ENCODE peak calls at places on chromosomes 16 and 17, in nine cellular contexts. X is NCI-H1417; J is esophagus squamous epithelium; M is HuH-7; F is astrocyte of the cerebellum; L is progenitor cell of endocrine pancreas; V is activated T-helper 1 cell treated with Interleukin-2 at 50 U/mL for 16 hours; W is stimulated activated naive CD4-positive, alpha-beta T cell; Q is ACHN. Z is an unnamed sample.

GRCh38 chr16:1042076-1042744 is 30.3 kb upstream of the SSTR5 start:
- DNase-seq in L (no peak), V (no peak), M (no peak), F (no peak), J (no peak), Q (no peak), W (no peak), X (no peak), Z (no peak)

GRCh38 chr16:79269211-79269863 is 331.2 kb downstream of the MAF start:
- DNase-seq in M (no peak), J (no peak), X (no peak), L (no peak), W (no peak), F (no peak), V (no peak), Q (no peak), Z (no peak)

GRCh38 chr17:34156741-34157589 is 98.1 kb upstream of the CCL2 start:
- DNase-seq in L (no peak), J (no peak), X (no peak), F (no peak), W (no peak), M (no peak), Q (no peak), V (no peak), Z (no peak)

GRCh38 chr16:48352648-48353347 is 32.4 kb downstream of the SIAH1 start:
- DNase-seq in Q (no peak), M (no peak), J (no peak), X (no peak), F (no peak), V (no peak), L (no peak), W (no peak), Z (no peak)

GRCh38 chr17:6257339-6257738 is 177.6 kb downstream of the AIPL1 start:
- DNase-seq in Q (no peak), V (no peak), L (no peak), M (no peak), J (no peak), X (no peak), W (no peak), F (peak; percentile 57), Z (no peak)

GRCh38 chr17:47895254-47895855 is 681 bp upstream of the SP2 start:
- DNase-seq in M (no peak), L (no peak), J (no peak), V (no peak), Q (peak; percentile 47), W (no peak), F (no peak), X (peak; percentile 21), Z (no peak)

GRCh38 chr17:82830249-82830661 is 9.6 kb downstream of the ZNF750 start:
- DNase-seq in V (no peak), Q (no peak), X (peak; percentile 71), L (no peak), M (no peak), J (no peak), F (no peak), W (no peak), Z (no peak)

GRCh38 chr17:352421-353212 is at the start of gene RPH3AL:
- DNase-seq in Q (peak; percentile 92), J (no peak), V (no peak), X (peak; percentile 85), M (peak; percentile 75), W (no peak), F (no peak), L (peak; percentile 49), Z (no peak)

GRCh38 chr16:67456383-67457140 is 24.4 kb downstream of the ATP6V0D1 start:
- DNase-seq in V (no peak), J (no peak), Q (peak; percentile 31), F (peak; percentile 22), X (no peak), M (no peak), L (no peak), W (no peak), Z (no peak)

Z was measured in 8988T.